ENCODE peak calls at places on chromosomes 2 and 18, in four cellular contexts. One of them, this sample, is unnamed.

GRCh38 chr2:64453710-64454315 is at the start of gene LGALSL:
- DNase-seq in globus pallidus: peak
- DNase-seq in stimulated activated CD4-positive, alpha-beta T cell treated with anti-CD3 and anti-CD28 coated beads, Interleukin-12 subunit alpha, Interleukin-12 subunit beta, amount 100 ng/mL, for 24 hours: no peak
- DNase-seq in dermis blood vessel endothelial cell: peak
- DNase-seq in this sample: peak

GRCh38 chr2:174749793-174750192 is 14.5 kb downstream of the CHRNA1 start:
- DNase-seq in globus pallidus: no peak
- DNase-seq in stimulated activated CD4-positive, alpha-beta T cell treated with anti-CD3 and anti-CD28 coated beads, Interleukin-12 subunit alpha, Interleukin-12 subunit beta, amount 100 ng/mL, for 24 hours: no peak
- DNase-seq in dermis blood vessel endothelial cell: no peak
- DNase-seq in this sample: no peak

GRCh38 chr2:168090366-168091019 is 156.9 kb downstream of the STK39 start:
- DNase-seq in globus pallidus: no peak
- DNase-seq in stimulated activated CD4-positive, alpha-beta T cell treated with anti-CD3 and anti-CD28 coated beads, Interleukin-12 subunit alpha, Interleukin-12 subunit beta, amount 100 ng/mL, for 24 hours: no peak
- DNase-seq in dermis blood vessel endothelial cell: no peak
- DNase-seq in this sample: no peak

GRCh38 chr2:165787334-165787733 is 6.7 kb downstream of the GALNT3 start:
- DNase-seq in globus pallidus: no peak
- DNase-seq in stimulated activated CD4-positive, alpha-beta T cell treated with anti-CD3 and anti-CD28 coated beads, Interleukin-12 subunit alpha, Interleukin-12 subunit beta, amount 100 ng/mL, for 24 hours: no peak
- DNase-seq in dermis blood vessel endothelial cell: no peak
- DNase-seq in this sample: no peak

GRCh38 chr2:43284967-43285366 is 58.6 kb upstream of the ZFP36L2 start:
- DNase-seq in globus pallidus: no peak
- DNase-seq in stimulated activated CD4-positive, alpha-beta T cell treated with anti-CD3 and anti-CD28 coated beads, Interleukin-12 subunit alpha, Interleukin-12 subunit beta, amount 100 ng/mL, for 24 hours: no peak
- DNase-seq in dermis blood vessel endothelial cell: no peak
- DNase-seq in this sample: no peak

GRCh38 chr2:44776924-44777480 is 164.5 kb upstream of the SIX3 start:
- DNase-seq in globus pallidus: no peak
- DNase-seq in stimulated activated CD4-positive, alpha-beta T cell treated with anti-CD3 and anti-CD28 coated beads, Interleukin-12 subunit alpha, Interleukin-12 subunit beta, amount 100 ng/mL, for 24 hours: no peak
- DNase-seq in dermis blood vessel endothelial cell: no peak
- DNase-seq in this sample: no peak

GRCh38 chr2:102027703-102028059 is 35.9 kb downstream of the IL1R2 start:
- DNase-seq in globus pallidus: no peak
- DNase-seq in stimulated activated CD4-positive, alpha-beta T cell treated with anti-CD3 and anti-CD28 coated beads, Interleukin-12 subunit alpha, Interleukin-12 subunit beta, amount 100 ng/mL, for 24 hours: no peak
- DNase-seq in dermis blood vessel endothelial cell: peak
- DNase-seq in this sample: no peak

GRCh38 chr2:38245114-38245641 is 131.9 kb downstream of the ATL2 start:
- DNase-seq in globus pallidus: no peak
- DNase-seq in stimulated activated CD4-positive, alpha-beta T cell treated with anti-CD3 and anti-CD28 coated beads, Interleukin-12 subunit alpha, Interleukin-12 subunit beta, amount 100 ng/mL, for 24 hours: no peak
- DNase-seq in dermis blood vessel endothelial cell: no peak
- DNase-seq in this sample: no peak

GRCh38 chr18:73646772-73647171 is 500.9 kb downstream of the FBXO15 start:
- DNase-seq in globus pallidus: no peak
- DNase-seq in stimulated activated CD4-positive, alpha-beta T cell treated with anti-CD3 and anti-CD28 coated beads, Interleukin-12 subunit alpha, Interleukin-12 subunit beta, amount 100 ng/mL, for 24 hours: no peak
- DNase-seq in dermis blood vessel endothelial cell: peak
- DNase-seq in this sample: no peak

GRCh38 chr18:69401475-69402218 is 959 bp downstream of the DOK6 start:
- DNase-seq in globus pallidus: no peak
- DNase-seq in stimulated activated CD4-positive, alpha-beta T cell treated with anti-CD3 and anti-CD28 coated beads, Interleukin-12 subunit alpha, Interleukin-12 subunit beta, amount 100 ng/mL, for 24 hours: no peak
- DNase-seq in dermis blood vessel endothelial cell: peak
- DNase-seq in this sample: no peak

GRCh38 chr2:2773692-2774091 is 442.6 kb upstream of the MYT1L start:
- DNase-seq in globus pallidus: no peak
- DNase-seq in stimulated activated CD4-positive, alpha-beta T cell treated with anti-CD3 and anti-CD28 coated beads, Interleukin-12 subunit alpha, Interleukin-12 subunit beta, amount 100 ng/mL, for 24 hours: no peak
- DNase-seq in dermis blood vessel endothelial cell: no peak
- DNase-seq in this sample: no peak

GRCh38 chr2:16406497-16406896 is 259.1 kb downstream of the CYRIA start:
- DNase-seq in globus pallidus: no peak
- DNase-seq in stimulated activated CD4-positive, alpha-beta T cell treated with anti-CD3 and anti-CD28 coated beads, Interleukin-12 subunit alpha, Interleukin-12 subunit beta, amount 100 ng/mL, for 24 hours: no peak
- DNase-seq in dermis blood vessel endothelial cell: no peak
- DNase-seq in this sample: no peak

GRCh38 chr2:63591566-63592175 is 2.9 kb downstream of the MDH1 start:
- DNase-seq in globus pallidus: no peak
- DNase-seq in stimulated activated CD4-positive, alpha-beta T cell treated with anti-CD3 and anti-CD28 coated beads, Interleukin-12 subunit alpha, Interleukin-12 subunit beta, amount 100 ng/mL, for 24 hours: no peak
- DNase-seq in dermis blood vessel endothelial cell: no peak
- DNase-seq in this sample: no peak

GRCh38 chr2:240996161-240996833 is 2.1 kb upstream of the SNED1 start:
- DNase-seq in globus pallidus: no peak
- DNase-seq in stimulated activated CD4-positive, alpha-beta T cell treated with anti-CD3 and anti-CD28 coated beads, Interleukin-12 subunit alpha, Interleukin-12 subunit beta, amount 100 ng/mL, for 24 hours: no peak
- DNase-seq in dermis blood vessel endothelial cell: no peak
- DNase-seq in this sample: no peak

GRCh38 chr18:23341383-23341782 is 111.7 kb upstream of the RIOK3 start:
- DNase-seq in globus pallidus: no peak
- DNase-seq in stimulated activated CD4-positive, alpha-beta T cell treated with anti-CD3 and anti-CD28 coated beads, Interleukin-12 subunit alpha, Interleukin-12 subunit beta, amount 100 ng/mL, for 24 hours: no peak
- DNase-seq in dermis blood vessel endothelial cell: no peak
- DNase-seq in this sample: no peak

GRCh38 chr2:99421469-99421868 is 68.3 kb downstream of the REV1 start:
- DNase-seq in globus pallidus: no peak
- DNase-seq in stimulated activated CD4-positive, alpha-beta T cell treated with anti-CD3 and anti-CD28 coated beads, Interleukin-12 subunit alpha, Interleukin-12 subunit beta, amount 100 ng/mL, for 24 hours: no peak
- DNase-seq in dermis blood vessel endothelial cell: no peak
- DNase-seq in this sample: no peak

GRCh38 chr2:28676153-28676835 is 75.3 kb upstream of the PPP1CB start:
- DNase-seq in globus pallidus: no peak
- DNase-seq in stimulated activated CD4-positive, alpha-beta T cell treated with anti-CD3 and anti-CD28 coated beads, Interleukin-12 subunit alpha, Interleukin-12 subunit beta, amount 100 ng/mL, for 24 hours: no peak
- DNase-seq in dermis blood vessel endothelial cell: peak
- DNase-seq in this sample: no peak

GRCh38 chr2:25356088-25356487 is 14.4 kb upstream of the DNMT3A start:
- DNase-seq in globus pallidus: no peak
- DNase-seq in stimulated activated CD4-positive, alpha-beta T cell treated with anti-CD3 and anti-CD28 coated beads, Interleukin-12 subunit alpha, Interleukin-12 subunit beta, amount 100 ng/mL, for 24 hours: no peak
- DNase-seq in dermis blood vessel endothelial cell: no peak
- DNase-seq in this sample: no peak

GRCh38 chr18:6406910-6407470 is 7.7 kb downstream of the L3MBTL4 start:
- DNase-seq in globus pallidus: peak
- DNase-seq in stimulated activated CD4-positive, alpha-beta T cell treated with anti-CD3 and anti-CD28 coated beads, Interleukin-12 subunit alpha, Interleukin-12 subunit beta, amount 100 ng/mL, for 24 hours: no peak
- DNase-seq in dermis blood vessel endothelial cell: no peak
- DNase-seq in this sample: no peak

GRCh38 chr18:35703043-35703688 is 121.6 kb downstream of the GALNT1 start:
- DNase-seq in globus pallidus: no peak
- DNase-seq in stimulated activated CD4-positive, alpha-beta T cell treated with anti-CD3 and anti-CD28 coated beads, Interleukin-12 subunit alpha, Interleukin-12 subunit beta, amount 100 ng/mL, for 24 hours: no peak
- DNase-seq in dermis blood vessel endothelial cell: peak
- DNase-seq in this sample: no peak

GRCh38 chr2:233267516-233268245 is 16.2 kb downstream of the ATG16L1 start:
- DNase-seq in globus pallidus: no peak
- DNase-seq in stimulated activated CD4-positive, alpha-beta T cell treated with anti-CD3 and anti-CD28 coated beads, Interleukin-12 subunit alpha, Interleukin-12 subunit beta, amount 100 ng/mL, for 24 hours: peak
- DNase-seq in dermis blood vessel endothelial cell: no peak
- DNase-seq in this sample: peak

GRCh38 chr2:163428187-163428586 is 307.6 kb downstream of the FIGN start:
- DNase-seq in globus pallidus: no peak
- DNase-seq in stimulated activated CD4-positive, alpha-beta T cell treated with anti-CD3 and anti-CD28 coated beads, Interleukin-12 subunit alpha, Interleukin-12 subunit beta, amount 100 ng/mL, for 24 hours: no peak
- DNase-seq in dermis blood vessel endothelial cell: no peak
- DNase-seq in this sample: no peak

GRCh38 chr2:230153390-230153976 is 66.3 kb downstream of the SP110 start:
- DNase-seq in globus pallidus: no peak
- DNase-seq in stimulated activated CD4-positive, alpha-beta T cell treated with anti-CD3 and anti-CD28 coated beads, Interleukin-12 subunit alpha, Interleukin-12 subunit beta, amount 100 ng/mL, for 24 hours: no peak
- DNase-seq in dermis blood vessel endothelial cell: no peak
- DNase-seq in this sample: no peak

GRCh38 chr2:150878347-150878746 is 383.3 kb downstream of the RBM43 start:
- DNase-seq in globus pallidus: no peak
- DNase-seq in stimulated activated CD4-positive, alpha-beta T cell treated with anti-CD3 and anti-CD28 coated beads, Interleukin-12 subunit alpha, Interleukin-12 subunit beta, amount 100 ng/mL, for 24 hours: no peak
- DNase-seq in dermis blood vessel endothelial cell: no peak
- DNase-seq in this sample: no peak

GRCh38 chr2:3612639-3613523 is 18.0 kb downstream of the COLEC11 start:
- DNase-seq in globus pallidus: no peak
- DNase-seq in stimulated activated CD4-positive, alpha-beta T cell treated with anti-CD3 and anti-CD28 coated beads, Interleukin-12 subunit alpha, Interleukin-12 subunit beta, amount 100 ng/mL, for 24 hours: no peak
- DNase-seq in dermis blood vessel endothelial cell: no peak
- DNase-seq in this sample: peak

GRCh38 chr2:49770919-49771318 is 616.6 kb upstream of the FSHR start:
- DNase-seq in globus pallidus: peak
- DNase-seq in stimulated activated CD4-positive, alpha-beta T cell treated with anti-CD3 and anti-CD28 coated beads, Interleukin-12 subunit alpha, Interleukin-12 subunit beta, amount 100 ng/mL, for 24 hours: no peak
- DNase-seq in dermis blood vessel endothelial cell: no peak
- DNase-seq in this sample: peak

GRCh38 chr2:171347591-171348032 is 86.2 kb downstream of the METTL8 start:
- DNase-seq in globus pallidus: no peak
- DNase-seq in stimulated activated CD4-positive, alpha-beta T cell treated with anti-CD3 and anti-CD28 coated beads, Interleukin-12 subunit alpha, Interleukin-12 subunit beta, amount 100 ng/mL, for 24 hours: no peak
- DNase-seq in dermis blood vessel endothelial cell: peak
- DNase-seq in this sample: peak

GRCh38 chr2:239238839-239239606 is 161.8 kb downstream of the HDAC4 start:
- DNase-seq in globus pallidus: no peak
- DNase-seq in stimulated activated CD4-positive, alpha-beta T cell treated with anti-CD3 and anti-CD28 coated beads, Interleukin-12 subunit alpha, Interleukin-12 subunit beta, amount 100 ng/mL, for 24 hours: no peak
- DNase-seq in dermis blood vessel endothelial cell: no peak
- DNase-seq in this sample: no peak

GRCh38 chr2:139394801-139395200 is 614.6 kb upstream of the NXPH2 start:
- DNase-seq in globus pallidus: no peak
- DNase-seq in stimulated activated CD4-positive, alpha-beta T cell treated with anti-CD3 and anti-CD28 coated beads, Interleukin-12 subunit alpha, Interleukin-12 subunit beta, amount 100 ng/mL, for 24 hours: no peak
- DNase-seq in dermis blood vessel endothelial cell: no peak
- DNase-seq in this sample: no peak

GRCh38 chr2:28949617-28950305 is 31.3 kb upstream of the TOGARAM2 start:
- DNase-seq in globus pallidus: no peak
- DNase-seq in stimulated activated CD4-positive, alpha-beta T cell treated with anti-CD3 and anti-CD28 coated beads, Interleukin-12 subunit alpha, Interleukin-12 subunit beta, amount 100 ng/mL, for 24 hours: no peak
- DNase-seq in dermis blood vessel endothelial cell: no peak
- DNase-seq in this sample: no peak

GRCh38 chr2:224847961-224848850 is 132.0 kb upstream of the CCDC195 start:
- DNase-seq in globus pallidus: peak
- DNase-seq in stimulated activated CD4-positive, alpha-beta T cell treated with anti-CD3 and anti-CD28 coated beads, Interleukin-12 subunit alpha, Interleukin-12 subunit beta, amount 100 ng/mL, for 24 hours: no peak
- DNase-seq in dermis blood vessel endothelial cell: peak
- DNase-seq in this sample: peak

GRCh38 chr2:143171817-143172216 is 42.6 kb downstream of the ARHGAP15 start:
- DNase-seq in globus pallidus: no peak
- DNase-seq in stimulated activated CD4-positive, alpha-beta T cell treated with anti-CD3 and anti-CD28 coated beads, Interleukin-12 subunit alpha, Interleukin-12 subunit beta, amount 100 ng/mL, for 24 hours: no peak
- DNase-seq in dermis blood vessel endothelial cell: no peak
- DNase-seq in this sample: no peak